ENCODE peak calls at places on chromosomes 4 and X, in four cellular contexts. B is SJSA1, R is DMS53, Z is endothelial cell. O is an unnamed sample.

GRCh38 chr4:73976716-73977115 is 5.1 kb downstream of the PF4 start:
- DNase-seq in B (no peak), R (no peak), Z (no peak), O (no peak)

GRCh38 chr4:17616283-17616682 is 1.8 kb downstream of the MED28 start:
- DNase-seq in B (no peak), R (no peak), Z (no peak), O (no peak)

GRCh38 chr4:94419956-94420355 is 31.8 kb upstream of the PDLIM5 start:
- DNase-seq in B (no peak), R (no peak), Z (no peak), O (no peak)

GRCh38 chr4:61374612-61374920 is 174.4 kb downstream of the ADGRL3 start:
- DNase-seq in B (no peak), R (peak), Z (no peak), O (no peak)

GRCh38 chr4:41236046-41236445 is 20.7 kb upstream of the UCHL1 start:
- DNase-seq in B (no peak), R (no peak), Z (no peak), O (no peak)

GRCh38 chr4:159137176-159137575 is 34.3 kb downstream of the RAPGEF2 start:
- DNase-seq in B (no peak), R (peak), Z (no peak), O (no peak)

GRCh38 chr4:185395255-185395955 is at the start of gene LRP2BP:
- DNase-seq in B (no peak), R (peak), Z (no peak), O (no peak)

GRCh38 chr4:70449220-70449619 is 22.8 kb upstream of the MUC7 start:
- DNase-seq in B (no peak), R (no peak), Z (no peak), O (no peak)

GRCh38 chr4:73763877-73764276 is 23.5 kb downstream of the CXCL8 start:
- DNase-seq in B (no peak), R (peak), Z (no peak), O (no peak)

GRCh38 chrX:118353081-118353850 is 7.4 kb downstream of the WDR44 start:
- DNase-seq in B (no peak), R (no peak), Z (no peak), O (no peak)

GRCh38 chrX:148552775-148553174 is 52.4 kb downstream of the AFF2 start:
- DNase-seq in B (no peak), R (peak), Z (no peak), O (no peak)

GRCh38 chrX:131830400-131831184 is 192.5 kb upstream of the STK26 start:
- DNase-seq in B (peak), R (peak), Z (peak), O (no peak)

GRCh38 chr4:48234575-48234974 is 35.1 kb downstream of the TEC start:
- DNase-seq in B (no peak), R (no peak), Z (no peak), O (no peak)

GRCh38 chr4:40423735-40424134 is 88.6 kb downstream of the CHRNA9 start:
- DNase-seq in B (no peak), R (no peak), Z (no peak), O (no peak)

GRCh38 chrX:10231461-10231860 is 74.7 kb downstream of the CLCN4 start:
- DNase-seq in B (no peak), R (peak), Z (no peak), O (no peak)

GRCh38 chrX:111608724-111609123 is 72.2 kb upstream of the ALG13 start:
- DNase-seq in B (no peak), R (no peak), Z (no peak), O (no peak)

GRCh38 chrX:39242187-39242586 is 440.9 kb downstream of the MID1IP1 start:
- DNase-seq in B (no peak), R (peak), Z (peak), O (no peak)

GRCh38 chrX:73289039-73289438 is 74.4 kb upstream of the NAP1L2 start:
- DNase-seq in B (no peak), R (peak), Z (no peak), O (no peak)

GRCh38 chr4:76476606-76477005 is 41.6 kb downstream of the SHROOM3 start:
- DNase-seq in B (no peak), R (no peak), Z (no peak), O (no peak)

GRCh38 chrX:10393899-10394298 is 226.5 kb downstream of the MID1 start:
- DNase-seq in B (peak), R (peak), Z (no peak), O (no peak)

GRCh38 chr4:47862297-47862696 is 24.4 kb upstream of the CORIN start:
- DNase-seq in B (no peak), R (no peak), Z (no peak), O (no peak)

GRCh38 chr4:7909966-7910720 is 29.5 kb downstream of the AFAP1 start:
- DNase-seq in B (no peak), R (no peak), Z (no peak), O (no peak)

GRCh38 chr4:48296330-48296729 is 26.7 kb upstream of the TEC start:
- DNase-seq in B (no peak), R (no peak), Z (no peak), O (no peak)

GRCh38 chr4:54909964-54910363 is 215.4 kb downstream of the KDR start:
- DNase-seq in B (no peak), R (peak), Z (no peak), O (no peak)

GRCh38 chrX:13968198-13968597 is 61.5 kb downstream of the GEMIN8 start:
- DNase-seq in B (no peak), R (no peak), Z (no peak), O (no peak)

GRCh38 chrX:47831788-47832187 is 4.9 kb upstream of the ZNF81 start:
- DNase-seq in B (no peak), R (peak), Z (peak), O (peak)

GRCh38 chr4:113604955-113605354 is 156.6 kb downstream of the CAMK2D start:
- DNase-seq in B (no peak), R (no peak), Z (no peak), O (no peak)

GRCh38 chrX:107505223-107505622 is 55.8 kb downstream of the FRMPD3 start:
- DNase-seq in B (no peak), R (peak), Z (no peak), O (no peak)

GRCh38 chrX:85622635-85623034 is 243.2 kb upstream of the POF1B start:
- DNase-seq in B (no peak), R (no peak), Z (no peak), O (no peak)

GRCh38 chr4:44186850-44187246 is 261.8 kb downstream of the KCTD8 start:
- DNase-seq in B (no peak), R (no peak), Z (no peak), O (no peak)

O was measured in activated CD4-positive, CD25-positive, alpha-beta regulatory T cell treated with anti-CD3 and anti-CD28 coated beads, Interleukin-2, amount 50 U/mL, for 16 hours.